ENCODE peak calls at places on chromosome 12, in nine cellular contexts. G is HTR-8/SVneo; N is BJ; K is left ventricle myocardium inferior; D is activated T-cell treated with anti-CD3 and anti-CD28 coated beads for 1 hour; Q is HEK293T; E is substantia nigra; Y is effector memory CD8-positive, alpha-beta T cell; M is NCI-H1436. I is an unnamed sample.

GRCh38 chr12:65536876-65537661 is 258.6 kb downstream of the MSRB3 start:
- DNase-seq in G (peak), N (peak), K (no peak), D (no peak), Q (no peak), E (no peak), Y (no peak), M (no peak), I (peak)

GRCh38 chr12:2099595-2099994 is 46.8 kb downstream of the CACNA1C start:
- DNase-seq in G (no peak), N (no peak), K (no peak), D (no peak), Q (no peak), E (no peak), Y (no peak), M (no peak), I (no peak)

GRCh38 chr12:29157486-29157946 is 8.4 kb downstream of the FAR2 start:
- DNase-seq in G (no peak), N (peak), K (no peak), D (no peak), Q (no peak), E (no peak), Y (no peak), M (no peak), I (no peak)

GRCh38 chr12:65657635-65658034 is 166.6 kb upstream of the HMGA2 start:
- DNase-seq in G (no peak), N (no peak), K (no peak), D (no peak), Q (no peak), E (no peak), Y (no peak), M (no peak), I (peak)

GRCh38 chr12:18261273-18261672 is at the start of gene PIK3C2G:
- DNase-seq in G (no peak), N (no peak), K (no peak), D (no peak), Q (no peak), E (no peak), Y (no peak), M (no peak), I (no peak)

GRCh38 chr12:6084261-6084968 is 40.1 kb downstream of the VWF start:
- DNase-seq in G (peak), N (no peak), K (no peak), D (no peak), Q (no peak), E (no peak), Y (no peak), M (no peak), I (peak)

GRCh38 chr12:67275380-67275913 is 6.3 kb downstream of the CAND1 start:
- DNase-seq in G (no peak), N (no peak), K (no peak), D (no peak), Q (no peak), E (no peak), Y (no peak), M (no peak), I (no peak)

GRCh38 chr12:81811066-81811777 is 52.1 kb upstream of the PPFIA2 start:
- DNase-seq in G (no peak), N (no peak), K (no peak), D (no peak), Q (no peak), E (no peak), Y (no peak), M (no peak), I (no peak)

GRCh38 chr12:54589964-54590363 is 1.5 kb upstream of the PPP1R1A start:
- DNase-seq in G (no peak), N (no peak), K (no peak), D (no peak), Q (no peak), E (no peak), Y (no peak), M (no peak), I (no peak)

GRCh38 chr12:49672351-49673181 is 34.6 kb downstream of the FMNL3 start:
- DNase-seq in G (no peak), N (no peak), K (no peak), D (no peak), Q (no peak), E (no peak), Y (no peak), M (no peak), I (no peak)

GRCh38 chr12:89357297-89357730 is 5.0 kb upstream of the DUSP6 start:
- DNase-seq in G (no peak), N (no peak), K (no peak), D (no peak), Q (no peak), E (no peak), Y (no peak), M (no peak), I (peak)

GRCh38 chr12:53068811-53069585 is 10.2 kb downstream of the SPRYD3 start:
- DNase-seq in G (no peak), N (no peak), K (no peak), D (no peak), Q (no peak), E (no peak), Y (no peak), M (no peak), I (no peak)

GRCh38 chr12:130764475-130765185 is 48.5 kb upstream of the RIMBP2 start:
- DNase-seq in G (no peak), N (no peak), K (no peak), D (no peak), Q (no peak), E (no peak), Y (peak), M (no peak), I (peak)

GRCh38 chr12:44874981-44875416 is 1.1 kb downstream of the NELL2 start:
- DNase-seq in G (no peak), N (no peak), K (no peak), D (peak), Q (peak), E (no peak), Y (peak), M (no peak), I (no peak)

GRCh38 chr12:6476496-6476895 is 6.0 kb upstream of the VAMP1 start:
- DNase-seq in G (no peak), N (peak), K (no peak), D (no peak), Q (no peak), E (no peak), Y (no peak), M (no peak), I (no peak)

GRCh38 chr12:67276469-67276868 is 7.3 kb downstream of the CAND1 start:
- DNase-seq in G (no peak), N (no peak), K (no peak), D (no peak), Q (no peak), E (no peak), Y (no peak), M (no peak), I (no peak)

GRCh38 chr12:43740511-43741100 is 18.0 kb downstream of the PUS7L start:
- DNase-seq in G (no peak), N (no peak), K (no peak), D (no peak), Q (no peak), E (no peak), Y (no peak), M (no peak), I (no peak)

GRCh38 chr12:27343255-27344000 is 10.8 kb downstream of the BMAL2 start:
- DNase-seq in G (peak), N (peak), K (no peak), D (no peak), Q (no peak), E (no peak), Y (no peak), M (no peak), I (peak)

GRCh38 chr12:6667559-6668210 is 4.8 kb upstream of the ING4 start:
- DNase-seq in G (no peak), N (no peak), K (no peak), D (no peak), Q (no peak), E (no peak), Y (no peak), M (peak), I (no peak)

GRCh38 chr12:130601327-130601726 is 114.8 kb downstream of the RIMBP2 start:
- DNase-seq in G (no peak), N (no peak), K (no peak), D (no peak), Q (no peak), E (no peak), Y (no peak), M (no peak), I (no peak)

GRCh38 chr12:57224973-57225679 is 4.4 kb upstream of the SHMT2 start:
- DNase-seq in G (no peak), N (no peak), K (peak), D (peak), Q (no peak), E (no peak), Y (no peak), M (peak), I (no peak)